ENCODE peak calls at places on chromosomes 16 and 17, in four cellular contexts. W is neural progenitor cell, B is mammary epithelial cell, E is heart left ventricle. U is an unnamed sample. For H3K4me1 and H3K9me3, the result is how much of the 10 kb centered on the place peaks cover.

GRCh38 chr17:77286641-77287431 is 146.1 kb downstream of the SEC14L1 start:
- DNase-seq in W (no peak), B (peak), E (peak), U (no peak)

GRCh38 chr17:66941773-66942452 is 22.6 kb upstream of the CACNG4 start:
- DNase-seq in W (no peak), B (no peak), E (no peak), U (no peak)

GRCh38 chr17:14845562-14846335 is 419.4 kb downstream of the PMP22 start:
- DNase-seq in W (no peak), B (peak), E (no peak), U (no peak)

GRCh38 chr16:13390093-13390985 is 488.9 kb downstream of the SHISA9 start:
- DNase-seq in W (no peak), B (no peak), E (no peak), U (no peak)

GRCh38 chr17:50268632-50269287 is 5.5 kb upstream of the TMEM92 start:
- DNase-seq in W (peak), B (no peak), E (no peak), U (no peak)

GRCh38 chr17:49890077-49890821 is 42.4 kb upstream of the TAC4 start:
- DNase-seq in W (peak), B (no peak), E (no peak), U (peak)

GRCh38 chr16:47538472-47538871 is 77.3 kb downstream of the PHKB start:
- DNase-seq in W (no peak), B (no peak), E (no peak), U (no peak)

GRCh38 chr16:58433569-58433951 is 41.3 kb downstream of the GINS3 start:
- DNase-seq in W (no peak), B (peak), E (no peak), U (no peak)

GRCh38 chr17:9252525-9252924 is 231.2 kb downstream of the NTN1 start:
- DNase-seq in W (no peak), B (no peak), E (no peak), U (no peak)

GRCh38 chr17:55437165-55437605 is 15.6 kb upstream of the MMD start:
- DNase-seq in W (peak), B (no peak), E (no peak), U (no peak)

GRCh38 chr17:14474591-14474990 is 173.7 kb downstream of the HS3ST3B1 start:
- DNase-seq in W (no peak), B (no peak), E (no peak), U (no peak)

GRCh38 chr16:49503242-49504022 is 129.8 kb downstream of the C16orf78 start:
- DNase-seq in W (no peak), B (no peak), E (no peak), U (no peak)

GRCh38 chr16:68776821-68777485 is 39.9 kb downstream of the CDH1 start:
- DNase-seq in W (no peak), B (peak), E (no peak), U (no peak)

GRCh38 chr16:9058211-9058610 is 33.2 kb upstream of the HAPSTR1 start:
- DNase-seq in W (no peak), B (no peak), E (no peak), U (no peak)

GRCh38 chr17:59859444-59860025 is 33.2 kb downstream of the TUBD1 start:
- DNase-seq in W (no peak), B (no peak), E (no peak), U (no peak)

GRCh38 chr16:68332411-68333121 is 21.7 kb downstream of the PRMT7 start:
- DNase-seq in W (no peak), B (no peak), E (peak), U (no peak)

GRCh38 chr17:49482144-49482817 is 12.8 kb upstream of the NGFR start:
- DNase-seq in W (no peak), B (peak), E (no peak), U (no peak)

GRCh38 chr16:56246051-56246817 is 54.9 kb downstream of the GNAO1 start:
- DNase-seq in W (peak), B (peak), E (no peak), U (peak)

GRCh38 chr17:9256361-9256943 is 235.1 kb downstream of the NTN1 start:
- DNase-seq in W (no peak), B (no peak), E (no peak), U (no peak)

GRCh38 chr16:6863135-6863534 is 469.5 kb upstream of the RBFOX1 start:
- DNase-seq in W (peak), B (no peak), E (no peak), U (no peak)

GRCh38 chr16:85498607-85499006 is 114.5 kb upstream of the GSE1 start:
- DNase-seq in W (no peak), B (no peak), E (no peak), U (no peak)

GRCh38 chr16:48503779-48504178 is 106.2 kb downstream of the N4BP1 start:
- DNase-seq in W (no peak), B (no peak), E (peak), U (peak)

GRCh38 chr17:7856081-7856791 is 1.1 kb downstream of the NAA38 start:
- DNase-seq in W (peak), B (no peak), E (peak), U (peak)

GRCh38 chr16:73053379-73054130 is 5.6 kb upstream of the ZFHX3 start:
- DNase-seq in W (no peak), B (peak), E (no peak), U (no peak)

DNA sequence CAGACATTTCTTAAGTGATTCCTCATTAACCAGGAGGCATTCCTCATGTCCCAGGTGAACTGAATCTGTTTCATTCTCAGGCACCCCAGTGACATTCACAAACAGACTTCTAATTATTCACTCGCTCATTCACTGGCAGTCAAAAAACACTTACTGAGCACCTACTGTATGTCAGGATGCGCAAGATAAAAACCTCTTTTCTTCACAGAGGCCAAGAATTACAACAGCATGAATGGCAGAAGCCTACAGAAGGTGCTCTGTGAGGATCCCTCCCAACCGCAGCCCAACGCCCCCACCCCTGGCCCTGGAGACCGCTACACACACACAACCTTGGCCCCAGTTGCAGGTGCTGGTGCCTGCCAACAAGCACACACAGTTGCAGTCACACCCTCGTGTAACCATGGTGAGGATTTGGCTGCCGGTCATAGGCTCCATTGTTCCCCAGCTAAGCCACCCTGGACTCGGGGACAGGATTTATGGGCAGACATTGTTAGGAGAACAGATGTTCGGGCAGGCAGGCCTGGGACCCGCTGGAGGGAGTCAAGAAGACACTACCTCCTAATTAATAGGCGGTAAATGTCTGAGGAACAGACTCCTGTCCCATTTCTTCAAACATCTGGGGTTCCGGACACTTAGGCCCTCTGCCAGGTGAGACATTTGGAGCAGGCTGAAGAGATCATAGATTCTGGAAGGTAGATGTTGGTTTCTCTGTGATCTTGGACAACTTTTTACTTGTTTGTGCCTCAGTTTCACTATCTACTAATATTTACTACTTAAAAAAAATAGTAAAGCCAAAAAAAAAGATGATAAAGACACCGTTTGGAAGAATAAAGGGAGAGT is 43.2 kb downstream of the CUEDC1 start:
- DNase-seq in W (peak), B (peak), E (peak), U (peak)
- H3K4me1 ChIP-seq in W (half or more), B (under half), E (half or more), U (under half)

GRCh38 chr16:86896976-86897375 is 318.6 kb downstream of the FOXL1 start:
- DNase-seq in W (peak), B (no peak), E (no peak), U (no peak)
- H3K9me3 ChIP-seq in W (under half), B (under half), E (under half), U (under half)

DNA sequence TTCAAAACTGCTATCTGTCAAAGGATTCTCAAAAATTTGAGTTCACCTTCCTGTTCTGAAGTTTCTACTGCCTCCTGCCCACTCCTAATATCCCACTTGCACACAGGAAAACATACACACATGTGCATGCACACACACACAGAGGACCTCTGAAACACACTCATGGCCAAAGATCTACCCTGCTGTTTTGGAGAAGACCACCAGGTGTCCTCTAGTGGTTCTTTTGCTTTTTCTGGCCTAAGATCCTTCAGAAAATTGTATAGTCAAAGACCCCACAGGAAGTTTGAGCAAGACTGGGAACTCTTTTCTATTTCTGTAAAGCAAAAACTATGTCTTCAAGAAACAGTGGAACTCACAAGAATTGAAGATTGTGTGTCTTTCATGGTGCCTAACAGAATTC is 90.2 kb downstream of the CDH8 start:
- DNase-seq in W (no peak), B (no peak), E (no peak), U (no peak)
- TF ChIP-seq CTCF in W (peak), B (no peak), E (no peak), U (no peak)

GRCh38 chr16:53456625-53457024 is 22.4 kb downstream of the RBL2 start:
- DNase-seq in W (no peak), B (no peak), E (no peak), U (no peak)

GRCh38 chr16:53457670-53458069 is 23.4 kb downstream of the RBL2 start:
- DNase-seq in W (no peak), B (peak), E (no peak), U (no peak)

DNA sequence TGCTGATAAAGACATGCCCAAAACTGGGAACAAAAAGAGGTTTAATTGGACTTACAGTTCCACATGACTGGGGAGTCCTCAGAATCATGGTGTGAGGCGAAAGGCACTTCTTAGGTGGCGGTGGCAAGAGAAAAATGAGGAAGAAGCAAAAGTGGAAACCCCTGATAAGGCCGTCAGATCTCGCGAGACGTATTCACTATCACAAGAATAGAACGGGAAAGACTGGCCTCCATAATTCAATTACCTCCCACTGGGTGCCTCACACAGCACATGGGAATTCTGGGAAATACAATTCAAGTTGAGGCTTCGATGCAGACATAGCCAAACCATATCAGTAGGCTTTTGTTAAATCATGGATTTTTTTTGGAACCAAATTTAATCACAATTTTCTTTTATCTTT is 24.4 kb downstream of the RBL2 start:
- DNase-seq in W (no peak), B (no peak), E (no peak), U (no peak)
- H3K4me1 ChIP-seq in W (under half), B (under half), E (under half), U (under half)

DNA sequence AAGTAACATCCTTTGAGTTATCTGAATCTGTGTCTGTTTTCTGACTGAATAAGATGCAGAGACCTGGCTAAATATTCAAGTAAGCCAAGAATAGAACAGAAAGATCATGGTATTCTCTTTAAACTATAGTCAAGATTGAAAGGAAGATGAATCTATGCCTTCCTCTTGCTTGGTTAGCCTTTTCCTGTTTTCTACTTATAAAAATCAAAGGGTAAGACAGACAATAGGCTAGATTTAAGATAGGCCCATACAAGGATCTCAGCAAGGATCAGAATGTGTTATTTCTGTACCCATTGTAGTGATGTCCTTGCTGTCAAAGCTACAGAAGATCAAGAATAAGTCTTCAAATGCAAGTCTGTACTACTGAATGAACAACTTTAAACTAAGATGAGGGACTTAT is 7.0 kb upstream of the CDR2 start:
- DNase-seq in W (no peak), B (no peak), E (no peak), U (no peak)
- H3K9me3 ChIP-seq in W (under half), B (under half), E (under half), U (under half)

DNA sequence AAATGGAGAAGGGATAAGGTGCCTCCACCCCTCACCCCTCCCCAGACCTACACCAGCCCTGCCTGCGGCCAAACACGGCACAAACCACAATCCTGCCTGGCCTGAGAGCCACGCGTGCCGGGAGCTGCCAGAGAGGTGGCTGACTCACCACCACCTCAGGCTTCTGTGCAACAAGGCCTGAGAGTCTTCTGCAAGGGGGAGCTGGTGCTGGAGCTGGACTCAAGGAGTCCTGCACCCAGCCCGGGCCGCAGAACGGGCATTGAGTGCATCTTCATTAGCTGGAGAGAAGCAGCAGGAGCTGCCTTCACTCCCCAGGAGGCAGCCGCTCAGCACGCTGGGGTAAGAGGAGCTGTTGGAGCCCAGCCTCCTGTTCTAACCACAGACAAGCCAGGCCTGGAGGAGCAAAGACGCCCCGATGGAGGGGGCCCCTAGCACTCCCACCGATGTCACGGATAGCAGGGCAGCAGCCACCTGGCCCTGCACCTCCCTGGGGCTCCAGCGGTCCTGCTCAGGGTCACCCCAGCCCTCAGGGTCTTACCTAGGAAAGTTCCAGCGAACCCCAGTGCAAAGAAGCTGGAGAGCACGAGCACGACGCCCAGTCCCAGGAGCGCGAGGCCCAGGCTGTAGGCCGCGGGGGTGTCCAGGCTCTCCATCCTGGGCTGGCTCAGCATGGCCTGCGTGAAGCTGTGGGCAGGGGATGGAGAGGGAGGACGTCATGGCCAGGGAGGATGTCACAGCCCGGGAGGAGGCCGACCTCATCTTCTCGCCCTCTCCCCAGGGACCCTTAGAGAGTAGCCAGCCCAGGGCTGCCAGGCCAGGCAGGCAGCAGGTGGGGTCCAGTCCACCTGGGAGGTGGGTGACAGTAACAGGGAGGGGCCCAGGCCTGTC is 16.0 kb upstream of the RASD1 start:
- DNase-seq in W (no peak), B (peak), E (no peak), U (no peak)
- TF ChIP-seq CTCF in W (no peak), B (no peak), E (no peak), U (no peak)

DNA sequence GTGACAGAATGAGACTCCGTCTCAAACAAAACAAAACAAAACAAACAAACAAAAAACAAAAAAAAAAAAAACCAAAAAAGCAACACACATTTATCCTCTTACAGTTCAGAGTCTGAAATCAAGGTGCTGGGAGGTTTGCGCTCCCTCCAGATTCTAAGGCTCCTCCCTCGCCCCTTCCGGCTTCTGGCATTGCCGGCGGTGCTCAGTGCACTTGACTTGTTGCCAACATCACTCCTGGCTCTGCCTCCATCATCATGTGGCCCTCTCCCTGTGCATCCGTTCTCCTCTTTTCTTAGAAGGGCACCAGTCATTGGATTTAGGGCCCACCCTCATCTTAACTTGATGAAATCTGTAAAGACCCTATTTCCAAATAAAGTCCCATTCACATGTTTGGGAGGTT is 73.8 kb downstream of the RBFOX3 start:
- DNase-seq in W (no peak), B (no peak), E (no peak), U (no peak)
- H3K4me1 ChIP-seq in W (under half), B (under half), E (under half), U (under half)

GRCh38 chr16:854808-855410 is 54.4 kb upstream of the GNG13 start:
- DNase-seq in W (no peak), B (no peak), E (no peak), U (no peak)
- H3K9me3 ChIP-seq in W (under half), B (under half), E (under half), U (under half)

U was measured in testis.